ENCODE peak calls at places on chromosome 17, in six cellular contexts. M is body of pancreas, S is uterus, K is IMR-90, F is A549, Z is stomach. N is an unnamed sample.

GRCh38 chr17:80426671-80427326 is 11.8 kb downstream of the ENDOV start:
- DNase-seq in S (peak; percentile 75), Z (peak; percentile 79), F (peak; percentile 95), M (peak; percentile 81), K (peak; percentile 50), N (peak; percentile 24)

GRCh38 chr17:58560511-58560910 is 46.1 kb upstream of the MTMR4 start:
- DNase-seq in S (no peak), K (no peak), M (no peak), F (no peak), Z (no peak), N (no peak)

GRCh38 chr17:79792984-79793923 is 3.6 kb downstream of the CBX8 start:
- DNase-seq in K (peak; percentile 92), F (peak; percentile 85), S (no peak), M (no peak), Z (no peak), N (no peak)

GRCh38 chr17:73705594-73705993 is 61.3 kb upstream of the SDK2 start:
- DNase-seq in S (no peak), Z (no peak), F (peak; percentile 28), K (peak; percentile 1), M (no peak), N (no peak)

GRCh38 chr17:73480740-73481139 is 163.5 kb downstream of the SDK2 start:
- DNase-seq in S (no peak), K (no peak), Z (no peak), F (no peak), M (no peak), N (no peak)

GRCh38 chr17:80501739-80502577 is 25.6 kb upstream of the NPTX1 start:
- DNase-seq in S (peak; percentile 69), K (peak; percentile 97), Z (no peak), F (peak; percentile 57), M (no peak), N (no peak)

GRCh38 chr17:73936908-73937627 is 266.4 kb upstream of the RPL38 start:
- DNase-seq in F (no peak), S (no peak), M (no peak), Z (no peak), K (no peak), N (no peak)

GRCh38 chr17:78501241-78502036 is 75.8 kb downstream of the DNAH17 start:
- DNase-seq in M (no peak), F (no peak), Z (no peak), K (no peak), S (no peak), N (no peak)

GRCh38 chr17:29642171-29642611 is 19.5 kb upstream of the CORO6 start:
- DNase-seq in M (no peak), Z (no peak), S (no peak), F (no peak), K (no peak), N (peak; percentile 89)

GRCh38 chr17:46144246-46144645 is 49.0 kb downstream of the KANSL1 start:
- DNase-seq in F (no peak), M (no peak), Z (no peak), S (no peak), K (no peak), N (no peak)

GRCh38 chr17:34673995-34674900 is 94.9 kb downstream of the TMEM132E start:
- DNase-seq in M (no peak), K (no peak), Z (no peak), S (no peak), F (no peak), N (no peak)

GRCh38 chr17:9175700-9176467 is 154.6 kb downstream of the NTN1 start:
- DNase-seq in S (no peak), K (no peak), M (no peak), F (no peak), Z (peak; percentile 65), N (no peak)

GRCh38 chr17:382644-383533 is 30.3 kb upstream of the RPH3AL start:
- DNase-seq in K (peak; percentile 87), F (peak; percentile 40), S (no peak), M (no peak), Z (no peak), N (peak; percentile 56)

GRCh38 chr17:352421-353212 is at the start of gene RPH3AL:
- DNase-seq in S (no peak), K (no peak), Z (peak; percentile 88), F (peak; percentile 94), M (peak; percentile 89), N (peak; percentile 18)

GRCh38 chr17:35766903-35767510 is 6.3 kb downstream of the C17orf50 start:
- DNase-seq in K (peak; percentile 43), Z (peak; percentile 59), F (peak; percentile 85), S (no peak), M (peak; percentile 57), N (no peak)

GRCh38 chr17:76501018-76501826 is at the start of gene RHBDF2:
- DNase-seq in F (peak; percentile 97), Z (peak; percentile 97), M (peak; percentile 97), S (peak; percentile 89), K (peak; percentile 53), N (peak; percentile 80)

GRCh38 chr17:19928299-19928698 is 49.3 kb downstream of the AKAP10 start:
- DNase-seq in K (peak; percentile 61), M (no peak), Z (no peak), F (no peak), S (no peak), N (no peak)

GRCh38 chr17:13114601-13115024 is 96.8 kb upstream of the ELAC2 start:
- DNase-seq in F (peak; percentile 63), K (peak; percentile 28), S (no peak), M (peak; percentile 29), Z (peak; percentile 47), N (no peak)

GRCh38 chr17:59165933-59166342 is 10.4 kb downstream of the PRR11 start:
- DNase-seq in K (peak; percentile 60), S (no peak), M (no peak), Z (peak; percentile 47), F (peak; percentile 68), N (no peak)

GRCh38 chr17:2346475-2346874 is 9.2 kb downstream of the SGSM2 start:
- DNase-seq in M (no peak), Z (peak; percentile 69), F (no peak), K (no peak), S (no peak), N (no peak)

GRCh38 chr17:35807371-35808144 is 1.7 kb upstream of the TAF15 start:
- DNase-seq in Z (no peak), S (no peak), K (peak; percentile 74), F (no peak), M (no peak), N (no peak)

GRCh38 chr17:80773243-80773991 is 218.2 kb upstream of the CHMP6 start:
- DNase-seq in Z (no peak), K (peak; percentile 80), S (no peak), F (no peak), M (no peak), N (peak; percentile 94)

GRCh38 chr17:9350083-9350482 is 225.5 kb downstream of the STX8 start:
- DNase-seq in K (peak; percentile 98), Z (no peak), S (no peak), F (no peak), M (no peak), N (no peak)

GRCh38 chr17:27256225-27257030 is 37.5 kb upstream of the WSB1 start:
- DNase-seq in K (peak; percentile 86), F (no peak), M (no peak), Z (no peak), S (no peak), N (no peak)

GRCh38 chr17:81966343-81967243 is 5.6 kb upstream of the NOTUM start:
- DNase-seq in F (no peak), Z (peak; percentile 59), S (no peak), M (no peak), K (peak; percentile 24), N (no peak)
- H3K27ac ChIP-seq in F (peak overlapping the region; percentile 85), Z (peak overlapping the region; percentile 45), S (no peak overlapping the region), M (no peak overlapping the region), K (no peak overlapping the region), N (no peak overlapping the region)

GRCh38 chr17:62064029-62064790 is 868 bp downstream of the MED13 start:
- DNase-seq in F (peak; percentile 28), M (no peak), S (no peak), Z (no peak), K (peak; percentile 18), N (no peak)
- TF ChIP-seq POLR2A in F (no peak), M (no peak), S (no peak), Z (no peak), K (no peak), N (no peak)

GRCh38 chr17:48995871-48996695 is 1.1 kb upstream of the IGF2BP1 start:
- DNase-seq in F (peak; percentile 95), Z (no peak), M (no peak), S (no peak), K (no peak), N (no peak)

GRCh38 chr17:48997827-48998556 is 807 bp downstream of the IGF2BP1 start:
- DNase-seq in Z (no peak), M (no peak), F (no peak), S (no peak), K (no peak), N (no peak)

GRCh38 chr17:48995332-48995870 is 1.8 kb upstream of the IGF2BP1 start:
- DNase-seq in F (no peak), K (no peak), M (no peak), Z (no peak), S (no peak), N (no peak)

GRCh38 chr17:48997103-48997826 is at the start of gene IGF2BP1:
- DNase-seq in F (peak; percentile 88), Z (no peak), S (no peak), M (no peak), K (peak; percentile 78), N (no peak)

GRCh38 chr17:48996696-48997102 is 486 bp upstream of the IGF2BP1 start:
- DNase-seq in M (no peak), F (no peak), K (no peak), S (no peak), Z (no peak), N (no peak)
- H3K4me3 ChIP-seq in M (no peak overlapping the region), F (peak overlapping the region; percentile 60), K (peak overlapping the region; percentile 93), S (no peak overlapping the region), Z (no peak overlapping the region), N (peak overlapping the region; percentile 28)

GRCh38 chr17:52831536-52831935 is 673.0 kb upstream of the CA10 start:
- DNase-seq in Z (no peak), F (no peak), M (no peak), K (no peak), S (no peak), N (no peak)
- H3K27ac ChIP-seq in Z (no peak overlapping the region), F (no peak overlapping the region), M (no peak overlapping the region), K (no peak overlapping the region), S (no peak overlapping the region), N (no peak overlapping the region)

GRCh38 chr17:81976332-81977210 is 858 bp upstream of the ASPSCR1 start:
- DNase-seq in K (no peak), S (no peak), M (peak; percentile 69), F (no peak), Z (peak; percentile 69), N (no peak)
- TF ChIP-seq POLR2A in K (no peak), S (no peak), M (no peak), F (no peak), Z (no peak), N (no peak)

GRCh38 chr17:44798352-44798751 is 31.7 kb downstream of the GJC1 start:
- DNase-seq in F (no peak), K (no peak), Z (no peak), M (no peak), S (no peak), N (no peak)
- H3K4me3 ChIP-seq in F (no peak overlapping the region), K (no peak overlapping the region), Z (no peak overlapping the region), M (no peak overlapping the region), S (no peak overlapping the region), N (no peak overlapping the region)

DNA sequence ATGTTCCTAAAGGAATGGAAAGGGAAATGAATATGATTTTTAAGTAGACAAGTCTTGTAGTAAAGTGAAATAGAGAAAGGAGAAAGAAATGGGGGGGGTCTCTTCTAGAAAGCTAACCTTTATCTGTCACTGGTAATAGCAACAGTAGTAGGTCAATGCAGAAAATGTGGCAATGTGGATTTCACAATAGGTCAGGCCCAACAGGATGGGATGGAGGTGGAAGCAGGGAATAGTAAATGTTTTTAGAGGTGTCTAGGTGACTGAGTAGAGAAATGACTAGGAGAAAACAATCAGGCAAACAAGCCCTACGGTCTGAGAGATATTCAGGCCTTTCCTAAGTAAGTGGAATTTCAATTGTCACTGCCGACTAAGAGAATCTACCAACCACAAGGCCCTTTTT is 6.0 kb upstream of the RSKR start:
- DNase-seq in S (no peak), M (no peak), Z (no peak), K (no peak), F (no peak), N (no peak)
- H3K27ac ChIP-seq in S (no peak overlapping the region), M (no peak overlapping the region), Z (no peak overlapping the region), K (no peak overlapping the region), F (no peak overlapping the region), N (no peak overlapping the region)